ENCODE peak calls at places on chromosomes 11 and 22, in nine cellular contexts. T, O, J, U, Y, D, A, E and B are unnamed samples. For H3K36me3, the result is how much of the 10 kb centered on the place peaks cover.

GRCh38 chr11:65555693-65556231 is 2.4 kb downstream of the LTBP3 start:
- DNase-seq in D (no peak), U (no peak), Y (no peak), A (peak), E (peak), T (no peak), O (no peak), J (peak), B (peak)

GRCh38 chr11:18567081-18567480 is 21.5 kb downstream of the UEVLD start:
- DNase-seq in U (no peak), J (no peak), E (no peak), O (no peak), Y (no peak), A (no peak), T (no peak), D (no peak), B (no peak)

GRCh38 chr11:26964335-26964734 is 29.6 kb upstream of the FIBIN start:
- DNase-seq in U (no peak), E (no peak), Y (no peak), J (no peak), T (no peak), O (no peak), D (no peak), A (no peak), B (no peak)

GRCh38 chr11:47572715-47573255 is 6.0 kb downstream of the KBTBD4 start:
- DNase-seq in T (no peak), D (no peak), Y (no peak), E (no peak), A (no peak), O (peak), U (no peak), J (no peak), B (peak)

GRCh38 chr11:73983764-73984543 is 1.3 kb upstream of the UCP2 start:
- DNase-seq in E (no peak), Y (no peak), O (no peak), A (no peak), J (no peak), D (no peak), T (no peak), U (no peak), B (peak)

GRCh38 chr22:35835998-35836691 is 118.5 kb downstream of the APOL5 start:
- DNase-seq in A (peak), O (no peak), Y (peak), T (peak), U (peak), E (peak), J (peak), D (peak), B (peak)

GRCh38 chr11:126415128-126415527 is 59.6 kb downstream of the ST3GAL4 start:
- DNase-seq in T (peak), A (peak), D (no peak), O (peak), E (peak), Y (no peak), J (no peak), U (peak), B (peak)

GRCh38 chr11:64970731-64971151 is 1.2 kb downstream of the MAJIN start:
- DNase-seq in J (peak), Y (no peak), D (no peak), A (no peak), T (peak), U (no peak), O (no peak), E (no peak), B (no peak)

GRCh38 chr11:104076455-104076854 is 40.0 kb downstream of the DDI1 start:
- DNase-seq in U (no peak), Y (no peak), O (no peak), J (peak), D (no peak), T (no peak), E (no peak), A (no peak), B (no peak)

GRCh38 chr11:75733346-75734107 is 15.9 kb downstream of the MOGAT2 start:
- DNase-seq in A (no peak), Y (no peak), T (no peak), U (no peak), E (no peak), O (peak), D (no peak), J (peak), B (peak)

DNA sequence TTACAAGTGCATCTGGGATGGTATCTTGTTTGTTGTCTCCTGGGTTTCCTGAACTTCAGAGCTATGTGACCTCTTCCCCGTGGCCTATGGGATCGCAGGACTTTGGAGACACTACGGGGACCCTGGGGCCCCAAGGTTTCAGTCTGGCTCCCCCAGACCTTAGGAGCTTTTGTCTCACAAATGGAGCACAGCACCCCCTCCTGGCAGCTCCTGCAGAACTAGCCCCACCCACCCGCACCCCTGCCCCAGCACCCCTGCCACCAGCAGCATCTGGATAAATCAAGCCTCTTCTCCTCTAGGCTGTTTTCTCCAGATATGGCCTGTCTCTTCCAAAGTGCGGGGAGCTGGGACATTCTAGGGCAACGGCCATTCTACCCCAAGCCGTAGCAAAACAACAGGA is 10.4 kb downstream of the RCOR2 start:
- DNase-seq in A (no peak), U (no peak), T (no peak), Y (peak), D (peak), E (no peak), J (no peak), O (no peak), B (peak)
- H3K36me3 ChIP-seq in A (half or more), U (under half), T (half or more), Y (under half), D (under half), E (under half), J (under half), O (half or more), B (under half)

GRCh38 chr11:2801711-2802388 is 83.7 kb downstream of the CDKN1C start:
- DNase-seq in A (peak), O (peak), T (peak), D (no peak), E (no peak), J (no peak), Y (no peak), U (peak), B (no peak)

GRCh38 chr11:2803186-2804057 is 82.2 kb downstream of the CDKN1C start:
- DNase-seq in O (peak), A (peak), J (peak), Y (no peak), D (no peak), T (peak), U (peak), E (no peak), B (peak)

GRCh38 chr11:2804189-2804588 is 81.4 kb downstream of the CDKN1C start:
- DNase-seq in T (peak), D (no peak), U (peak), O (peak), J (no peak), Y (no peak), A (peak), E (no peak), B (no peak)

GRCh38 chr11:2800655-2801531 is 84.7 kb downstream of the CDKN1C start:
- DNase-seq in O (peak), E (no peak), U (peak), D (no peak), A (peak), Y (no peak), T (peak), J (no peak), B (no peak)

DNA sequence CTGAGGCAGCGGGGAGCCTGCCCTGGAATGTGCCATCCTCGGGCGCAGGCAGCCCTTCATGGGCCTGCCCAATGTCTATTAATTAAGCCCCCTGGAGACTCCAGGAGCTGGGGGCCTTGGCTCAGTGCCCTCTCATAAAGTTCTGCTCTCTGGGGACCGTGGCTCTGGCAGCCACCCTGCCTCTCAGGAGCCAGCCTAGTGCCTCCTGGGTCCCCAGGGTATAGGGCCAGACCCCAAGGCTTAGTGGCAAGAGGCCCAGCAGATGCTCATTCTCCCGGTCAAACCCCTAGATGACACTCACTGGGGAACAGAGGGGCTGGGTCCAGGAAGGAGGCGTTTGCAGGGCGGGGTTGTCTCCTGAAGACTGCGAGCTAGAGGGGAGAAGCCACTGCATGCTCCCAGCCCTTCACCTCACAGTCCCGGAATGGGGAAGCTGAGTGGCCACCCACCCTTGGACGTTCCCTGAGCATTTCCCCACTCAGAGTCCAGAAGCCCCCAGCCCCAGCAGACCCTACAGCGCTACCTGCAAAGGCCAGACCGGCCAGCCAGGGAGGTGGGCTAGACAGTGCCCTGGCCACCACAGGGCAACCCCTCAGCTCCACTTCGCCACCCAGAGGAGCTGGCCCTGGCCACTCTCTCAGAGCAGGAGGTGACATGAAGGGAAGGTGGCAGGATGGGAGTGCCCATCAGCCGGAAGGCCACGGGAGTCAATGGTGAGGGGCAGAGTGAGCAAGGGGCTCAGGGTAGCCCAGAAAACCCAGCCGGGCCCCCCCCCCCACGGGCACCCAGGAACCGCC is 83.0 kb downstream of the CDKN1C start:
- DNase-seq in D (no peak), A (peak), E (no peak), U (peak), Y (peak), J (no peak), T (peak), O (peak), B (peak)
- H3K36me3 ChIP-seq in D (under half), A (under half), E (under half), U (under half), Y (under half), J (under half), T (under half), O (under half), B (under half)

GRCh38 chr11:134020598-134020997 is 48.3 kb upstream of the JAM3 start:
- DNase-seq in A (no peak), Y (peak), J (no peak), O (no peak), E (no peak), D (no peak), U (no peak), T (no peak), B (no peak)
- H3K36me3 ChIP-seq in A (under half), Y (under half), J (under half), O (under half), E (under half), D (under half), U (under half), T (under half), B (under half)

GRCh38 chr11:71454470-71455113 is 1.6 kb downstream of the NADSYN1 start:
- DNase-seq in T (no peak), U (no peak), Y (no peak), E (no peak), A (no peak), D (no peak), J (peak), O (no peak), B (no peak)

GRCh38 chr11:71458146-71459070 is 5.4 kb downstream of the NADSYN1 start:
- DNase-seq in A (no peak), E (no peak), T (no peak), D (no peak), O (no peak), J (peak), Y (no peak), U (no peak), B (no peak)

GRCh38 chr11:71456294-71456693 is 3.3 kb downstream of the NADSYN1 start:
- DNase-seq in Y (no peak), J (no peak), E (no peak), D (no peak), A (no peak), T (no peak), O (no peak), U (no peak), B (no peak)

GRCh38 chr11:71459076-71459766 is 6.2 kb downstream of the NADSYN1 start:
- DNase-seq in U (no peak), T (no peak), A (no peak), D (no peak), E (no peak), Y (no peak), J (no peak), O (no peak), B (no peak)

DNA sequence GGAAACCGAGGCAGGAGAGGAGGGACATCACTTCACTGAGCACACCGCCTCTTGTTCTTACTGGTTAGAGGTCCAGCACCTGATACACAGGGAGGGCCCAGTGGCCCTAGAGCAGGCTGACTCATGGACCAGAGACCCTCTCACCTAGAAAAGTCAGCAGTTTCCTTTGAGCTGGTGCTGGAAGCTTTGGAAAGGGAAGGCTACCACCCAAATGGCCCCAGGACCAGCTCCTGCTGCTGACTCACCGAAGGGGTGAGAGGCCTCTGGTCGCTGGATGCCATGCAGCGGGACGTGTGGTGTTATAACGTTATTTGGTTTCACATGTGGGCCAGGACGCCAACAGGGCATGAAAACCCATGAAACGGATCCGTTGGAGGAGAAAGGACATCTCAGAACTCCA is 3.8 kb downstream of the NADSYN1 start:
- DNase-seq in Y (no peak), E (no peak), O (no peak), T (no peak), U (no peak), A (no peak), D (no peak), J (no peak), B (no peak)
- H3K36me3 ChIP-seq in Y (under half), E (under half), O (half or more), T (under half), U (under half), A (half or more), D (under half), J (under half), B (under half)

GRCh38 chr22:31474743-31475142 is 14.9 kb downstream of the EIF4ENIF1 start:
- DNase-seq in U (no peak), A (no peak), Y (no peak), E (no peak), J (no peak), D (no peak), O (no peak), T (no peak), B (no peak)

GRCh38 chr22:31481129-31481528 is 8.5 kb downstream of the EIF4ENIF1 start:
- DNase-seq in A (no peak), O (no peak), J (no peak), Y (no peak), D (no peak), T (no peak), E (no peak), U (no peak), B (no peak)

GRCh38 chr22:31475778-31476177 is 13.9 kb downstream of the EIF4ENIF1 start:
- DNase-seq in Y (no peak), O (no peak), T (no peak), J (no peak), D (no peak), U (no peak), A (no peak), E (no peak), B (no peak)

DNA sequence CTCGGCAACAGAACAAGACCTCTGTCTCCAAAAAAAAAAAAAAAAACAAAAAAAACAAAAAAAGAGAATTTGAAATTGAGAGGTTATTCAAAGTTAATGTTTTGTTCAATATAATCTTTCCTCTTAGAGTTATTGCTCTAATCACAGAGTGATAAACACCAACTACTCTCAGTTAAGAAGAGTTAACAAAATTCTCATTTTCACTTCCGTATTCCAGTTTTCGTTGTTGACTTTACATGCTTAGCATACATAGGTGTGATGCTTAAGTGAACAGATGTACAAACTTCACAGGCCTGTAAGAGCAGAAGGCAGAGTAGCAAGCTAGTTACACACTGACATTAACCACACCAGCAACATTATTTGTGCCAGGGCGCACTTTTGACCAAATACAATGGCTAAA is 12.3 kb downstream of the EIF4ENIF1 start:
- DNase-seq in E (no peak), O (no peak), U (no peak), A (no peak), D (no peak), Y (no peak), J (no peak), T (no peak), B (no peak)
- H3K36me3 ChIP-seq in E (under half), O (under half), U (under half), A (under half), D (under half), Y (under half), J (under half), T (under half), B (under half)

DNA sequence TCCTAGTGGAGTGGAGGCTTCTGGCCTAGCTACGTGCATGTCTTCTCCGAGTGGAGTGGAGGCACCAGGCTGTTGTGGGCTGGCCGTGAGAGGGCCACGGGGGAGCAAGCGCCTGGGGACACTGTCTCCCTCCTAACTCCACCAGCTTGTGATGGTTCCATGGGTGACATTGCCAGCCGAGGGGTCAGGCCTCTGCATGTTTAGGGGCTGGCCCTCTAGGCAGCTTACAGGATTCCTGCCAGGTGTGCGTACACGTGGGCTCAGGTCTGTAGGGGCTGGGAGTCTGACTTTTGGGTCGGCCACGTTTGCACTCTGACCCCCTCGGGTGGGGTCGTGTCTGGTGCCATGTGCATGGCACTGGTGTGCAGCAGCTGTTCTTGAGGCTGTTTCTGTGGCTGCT is 31.6 kb downstream of the TBC1D22A start:
- DNase-seq in O (no peak), U (no peak), Y (no peak), J (no peak), D (no peak), E (no peak), T (no peak), A (no peak), B (no peak)
- H3K36me3 ChIP-seq in O (half or more), U (under half), Y (under half), J (under half), D (under half), E (under half), T (under half), A (under half), B (under half)

DNA sequence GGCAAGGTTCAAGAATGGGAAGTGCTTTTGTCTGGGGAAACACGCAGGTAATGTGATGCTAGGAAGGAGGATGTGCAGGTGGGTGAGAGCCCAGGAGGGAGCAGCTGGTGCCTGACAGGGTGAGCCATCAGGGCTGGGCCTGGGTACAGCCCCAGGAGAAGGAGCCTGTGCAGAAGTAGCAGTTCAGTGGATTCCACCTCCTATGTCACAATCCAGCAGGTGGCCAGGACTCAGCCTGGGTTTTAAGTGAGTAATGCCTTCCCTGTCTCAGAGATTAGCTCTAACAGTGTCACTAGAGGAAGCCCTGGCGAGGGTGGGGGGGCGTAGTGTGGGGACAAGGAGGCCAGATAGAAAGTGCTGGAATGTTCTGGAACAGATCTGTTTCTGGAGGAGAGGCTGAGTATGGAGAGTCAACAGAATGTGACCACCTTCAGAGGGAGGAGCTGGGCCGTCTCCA is 8.1 kb downstream of the RIC8A start:
- DNase-seq in T (peak), D (no peak), O (no peak), Y (no peak), J (no peak), U (no peak), E (no peak), A (no peak), B (no peak)
- H3K36me3 ChIP-seq in T (under half), D (under half), O (half or more), Y (under half), J (under half), U (under half), E (under half), A (under half), B (under half)

GRCh38 chr22:49885281-49885680 is 31.6 kb downstream of the ZBED4 start:
- DNase-seq in J (no peak), D (no peak), U (no peak), O (no peak), A (no peak), E (no peak), T (no peak), Y (no peak), B (no peak)

GRCh38 chr22:49887074-49887471 is 31.2 kb downstream of the ALG12 start:
- DNase-seq in J (no peak), D (no peak), T (no peak), O (no peak), U (no peak), Y (no peak), A (no peak), E (no peak), B (no peak)

GRCh38 chr22:49884503-49885260 is 31.0 kb downstream of the ZBED4 start:
- DNase-seq in T (no peak), J (no peak), A (no peak), U (no peak), O (no peak), Y (no peak), D (no peak), E (no peak), B (no peak)

GRCh38 chr22:49886346-49887073 is 31.7 kb downstream of the ALG12 start:
- DNase-seq in U (no peak), T (no peak), A (no peak), Y (no peak), J (no peak), D (no peak), E (no peak), O (no peak), B (no peak)

DNA sequence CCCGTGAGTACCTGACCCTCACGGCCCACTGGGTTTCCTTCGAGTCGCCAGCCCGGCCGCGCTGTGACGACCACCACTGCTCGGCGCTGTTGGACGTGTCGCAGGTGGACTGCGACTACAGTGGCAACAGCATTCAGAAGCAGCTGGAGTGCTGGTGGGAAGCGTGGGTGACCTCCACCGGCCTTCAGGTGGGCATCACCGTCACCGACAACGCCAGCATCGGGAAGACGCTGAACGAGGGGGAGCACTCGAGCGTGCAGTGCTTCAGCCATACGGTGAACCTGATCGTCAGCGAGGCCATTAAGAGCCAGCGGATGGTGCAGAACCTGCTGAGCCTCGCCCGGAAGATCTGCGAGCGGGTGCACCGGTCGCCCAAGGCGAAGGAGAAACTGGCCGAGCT is 32.2 kb downstream of the ZBED4 start:
- DNase-seq in T (no peak), O (no peak), A (no peak), Y (no peak), D (no peak), U (no peak), J (no peak), E (no peak), B (no peak)
- H3K36me3 ChIP-seq in T (under half), O (half or more), A (under half), Y (under half), D (under half), U (under half), J (under half), E (under half), B (half or more)